ENCODE peak calls at places on chromosome 22, in eight cellular contexts. G, L, X, P, D, C, Q and I are unnamed samples.
A peak's percentile ranks its signal among the peaks of the same experiment; 100 is the strongest.

GRCh38 chr22:22348127-22348814 is 103.7 kb downstream of the VPREB1 start:
- DNase-seq in G (no peak), L (peak; percentile 75), X (peak; percentile 74), P (no peak), D (no peak), C (no peak), Q (no peak), I (no peak)

GRCh38 chr22:48531108-48531507 is 1296.6 kb downstream of the BRD1 start:
- DNase-seq in G (no peak), L (no peak), X (no peak), P (no peak), D (no peak), C (no peak), Q (no peak), I (no peak)

GRCh38 chr22:44493206-44493605 is 4.8 kb downstream of the RTL6 start:
- DNase-seq in G (no peak), L (no peak), X (no peak), P (no peak), D (no peak), C (no peak), Q (no peak), I (no peak)

GRCh38 chr22:47328550-47329243 is 566.2 kb downstream of the TBC1D22A start:
- DNase-seq in G (no peak), L (no peak), X (no peak), P (peak; percentile 15), D (no peak), C (no peak), Q (no peak), I (no peak)

GRCh38 chr22:29098296-29098695 is 25.5 kb downstream of the KREMEN1 start:
- DNase-seq in G (no peak), L (no peak), X (no peak), P (no peak), D (no peak), C (no peak), Q (no peak), I (no peak)

GRCh38 chr22:32841175-32841574 is 39.7 kb downstream of the TIMP3 start:
- DNase-seq in G (no peak), L (no peak), X (no peak), P (no peak), D (no peak), C (no peak), Q (no peak), I (no peak)

GRCh38 chr22:43398246-43398645 is 13.6 kb upstream of the MPPED1 start:
- DNase-seq in G (no peak), L (no peak), X (no peak), P (no peak), D (no peak), C (no peak), Q (no peak), I (no peak)

GRCh38 chr22:11628651-11629511 is 3899.1 kb upstream of the OR11H1 start:
- DNase-seq in G (no peak), L (no peak), X (no peak), P (no peak), D (no peak), C (no peak), Q (no peak), I (no peak)

GRCh38 chr22:29700949-29701927 is 18.6 kb upstream of the CABP7 start:
- DNase-seq in G (no peak), L (peak; percentile 67), X (peak; percentile 77), P (no peak), D (no peak), C (no peak), Q (peak; percentile 24), I (no peak)

GRCh38 chr22:49734390-49734789 is 93.3 kb downstream of the BRD1 start:
- DNase-seq in G (no peak), L (no peak), X (no peak), P (no peak), D (no peak), C (no peak), Q (no peak), I (no peak)

GRCh38 chr22:24426859-24427499 is 420 bp upstream of the ADORA2A start:
- DNase-seq in G (no peak), L (peak; percentile 41), X (no peak), P (no peak), D (no peak), C (no peak), Q (no peak), I (no peak)
- H3K4me1 ChIP-seq in G (no peaks in the 10 kb centered on the region), L (peaks cover 74% of the 10 kb centered on the region), X (peaks cover 5% of the 10 kb centered on the region), P (peaks cover 17% of the 10 kb centered on the region), D (peaks cover 2% of the 10 kb centered on the region), C (peaks cover 73% of the 10 kb centered on the region), Q (peaks cover 10% of the 10 kb centered on the region), I (peaks cover 42% of the 10 kb centered on the region)

DNA sequence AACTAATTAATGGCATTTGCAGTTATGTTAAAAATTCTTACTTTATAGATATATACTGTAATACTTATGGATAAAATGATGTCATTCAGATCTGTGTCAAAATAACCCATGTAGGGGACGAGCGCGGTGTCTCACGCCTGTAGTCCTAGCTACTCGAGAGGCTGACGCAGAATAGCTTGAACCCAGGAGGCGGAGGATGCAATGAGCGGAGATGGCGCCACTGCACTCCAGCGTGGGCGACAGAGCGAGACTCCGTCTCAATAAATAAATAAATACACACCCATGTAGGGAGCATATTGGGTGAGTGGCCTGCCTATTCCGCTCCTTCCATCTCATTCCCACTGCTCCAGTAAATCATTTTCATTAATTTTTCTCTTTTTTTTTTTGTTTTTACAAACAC is 7.1 kb downstream of the SNU13 start:
- DNase-seq in G (no peak), L (peak; percentile 36), X (no peak), P (no peak), D (no peak), C (no peak), Q (no peak), I (no peak)
- H3K27ac ChIP-seq in G (peak overlapping the region; percentile 93), L (peak overlapping the region; percentile 75), X (no peak overlapping the region), P (peak overlapping the region; percentile 89), D (no peak overlapping the region), C (peak overlapping the region; percentile 88), Q (peak overlapping the region; percentile 84), I (peak overlapping the region; percentile 78)

DNA sequence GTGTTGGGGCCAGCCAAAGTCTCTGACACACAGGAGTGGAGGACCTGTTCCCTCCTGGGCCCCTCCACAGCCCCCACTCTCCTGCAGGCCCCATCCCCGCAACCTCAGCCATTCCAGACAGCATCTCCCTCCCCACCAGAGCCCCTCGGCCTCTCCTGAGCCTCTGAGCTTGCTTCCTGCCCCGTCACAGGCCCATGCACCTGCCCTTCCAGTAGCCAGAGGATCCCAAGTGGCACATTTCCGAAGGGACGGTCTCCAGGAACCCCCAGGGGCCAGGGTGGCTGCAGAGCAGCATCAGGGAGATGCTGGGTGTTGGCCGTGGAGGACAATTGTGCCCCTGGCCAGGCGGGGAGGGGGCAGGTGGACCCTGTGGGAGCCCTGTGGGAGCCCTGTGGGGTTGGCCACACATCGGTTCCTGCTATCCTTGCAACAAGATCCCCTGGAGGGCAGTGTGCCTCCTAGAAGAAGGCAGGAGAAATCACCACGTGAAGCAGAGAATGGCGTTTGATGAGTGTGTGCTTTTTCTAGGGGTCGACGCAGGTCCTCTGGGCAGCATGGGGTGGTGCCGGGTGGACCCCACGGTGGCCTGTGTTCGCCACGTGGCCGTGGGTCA is 45.3 kb upstream of the PPARA start:
- DNase-seq in G (no peak), L (no peak), X (no peak), P (no peak), D (no peak), C (no peak), Q (no peak), I (no peak)
- H3K36me3 ChIP-seq in G (no peaks in the 10 kb centered on the region), L (no peaks in the 10 kb centered on the region), X (no peaks in the 10 kb centered on the region), P (peaks cover 32% of the 10 kb centered on the region), D (no peaks in the 10 kb centered on the region), C (peaks cover 87% of the 10 kb centered on the region), Q (peaks cover 2% of the 10 kb centered on the region), I (peaks cover 91% of the 10 kb centered on the region)

DNA sequence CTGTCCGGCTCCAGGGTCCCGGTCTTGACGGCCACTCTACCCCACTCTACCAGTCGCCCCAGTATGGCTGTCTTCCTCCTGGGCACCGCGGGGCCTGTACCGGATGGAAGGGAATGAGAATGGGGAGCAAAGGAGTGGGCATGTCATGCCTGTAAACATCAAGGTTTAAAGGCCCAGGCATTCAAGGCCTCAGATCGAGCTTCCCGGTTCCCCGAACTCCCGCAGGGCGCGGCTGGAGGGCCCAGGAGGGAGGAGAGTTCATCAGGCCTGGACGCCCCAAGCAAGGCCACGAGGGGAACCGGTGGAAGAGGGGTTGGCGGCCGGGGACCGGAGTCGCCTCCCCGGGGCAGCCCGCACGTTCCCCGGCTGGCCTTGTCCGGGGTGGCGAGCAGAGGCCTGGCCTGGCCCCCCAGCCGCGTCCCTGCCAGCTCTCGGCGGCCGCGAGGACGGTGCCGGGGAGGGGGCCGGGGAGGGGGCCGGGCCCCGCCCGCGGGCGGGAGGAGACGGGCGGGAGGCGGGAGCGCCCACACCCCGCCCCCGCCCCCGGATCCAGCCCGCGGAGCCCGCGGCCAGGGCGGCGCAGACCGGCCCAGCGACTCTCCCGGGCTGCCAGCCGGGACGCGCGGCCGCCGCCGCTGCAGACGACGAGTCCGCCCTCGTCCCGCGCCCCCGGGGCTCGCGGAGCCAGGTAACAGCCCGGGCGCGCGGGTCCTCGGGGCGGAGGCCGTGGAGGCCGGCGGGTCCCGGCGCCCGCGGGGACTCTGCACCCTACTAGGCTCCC is at the start of gene CDC42EP1:
- DNase-seq in G (peak; percentile 72), L (no peak), X (peak; percentile 72), P (no peak), D (no peak), C (peak; percentile 73), Q (peak; percentile 75), I (peak; percentile 83)
- H3K4me1 ChIP-seq in G (peaks cover 23% of the 10 kb centered on the region), L (no peaks in the 10 kb centered on the region), X (peaks cover 42% of the 10 kb centered on the region), P (peaks cover 14% of the 10 kb centered on the region), D (peaks cover 17% of the 10 kb centered on the region), C (peaks cover 71% of the 10 kb centered on the region), Q (peaks cover 43% of the 10 kb centered on the region), I (peaks cover 64% of the 10 kb centered on the region)

DNA sequence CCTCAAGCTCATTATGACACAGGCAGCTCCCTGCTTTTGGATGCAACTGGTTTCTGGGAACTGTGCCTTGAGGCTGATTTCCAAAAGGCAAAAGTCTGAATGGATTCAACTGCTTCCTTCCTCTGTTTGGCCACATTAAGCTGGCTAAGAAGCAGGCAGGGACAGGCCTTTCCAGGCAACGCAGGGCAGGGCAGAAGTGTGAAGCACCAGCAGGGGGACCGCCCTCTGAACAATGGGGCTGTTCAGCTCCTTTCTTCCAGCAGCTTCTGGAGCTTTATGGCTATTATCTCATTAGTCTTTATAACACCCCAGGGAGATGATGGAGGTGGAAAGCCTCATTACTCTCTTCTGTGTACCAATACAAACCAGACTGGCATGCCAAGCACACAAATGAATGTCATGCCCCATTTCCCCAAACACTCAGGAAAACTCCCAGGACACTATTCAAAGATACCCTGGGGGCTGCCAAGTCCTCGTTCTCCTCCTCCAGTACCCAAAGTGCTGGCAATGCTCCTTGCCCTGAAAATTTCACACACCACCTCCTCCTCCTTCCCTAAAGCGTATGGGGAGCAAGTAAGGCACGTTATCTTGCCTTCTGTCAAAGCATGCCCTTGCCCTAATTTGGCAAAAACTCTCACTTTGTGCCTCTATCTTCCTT is 21.3 kb downstream of the MORC2 start:
- DNase-seq in G (no peak), L (no peak), X (no peak), P (peak; percentile 27), D (no peak), C (no peak), Q (peak; percentile 37), I (peak; percentile 78)
- H3K27ac ChIP-seq in G (peak overlapping the region; percentile 80), L (no peak overlapping the region), X (no peak overlapping the region), P (peak overlapping the region; percentile 71), D (no peak overlapping the region), C (no peak overlapping the region), Q (peak overlapping the region; percentile 47), I (peak overlapping the region; percentile 83)